ENCODE peak calls at places on chromosomes 1 and 21, in seven cellular contexts. One of them, this sample, is unnamed.

GRCh38 chr1:60427194-60427593 is 353.6 kb upstream of the C1orf87 start:
- DNase-seq in endothelial cell: no peak
- DNase-seq in heart right ventricle: no peak
- DNase-seq in foreskin fibroblast: no peak
- DNase-seq in progenitor cell of endocrine pancreas: no peak
- DNase-seq in dorsolateral prefrontal cortex: no peak
- DNase-seq in PC-9: no peak
- DNase-seq in this sample: no peak

GRCh38 chr1:203454986-203455471 is 20.6 kb upstream of the PRELP start:
- DNase-seq in heart right ventricle: no peak
- DNase-seq in foreskin fibroblast: no peak
- DNase-seq in dorsolateral prefrontal cortex: no peak
- DNase-seq in progenitor cell of endocrine pancreas: no peak
- DNase-seq in PC-9: no peak
- DNase-seq in endothelial cell: no peak
- DNase-seq in this sample: no peak

GRCh38 chr1:212457740-212458338 is 25.1 kb downstream of the NENF start:
- DNase-seq in progenitor cell of endocrine pancreas: peak; percentile 26
- DNase-seq in dorsolateral prefrontal cortex: no peak
- DNase-seq in heart right ventricle: no peak
- DNase-seq in endothelial cell: peak; percentile 77
- DNase-seq in PC-9: peak; percentile 60
- DNase-seq in foreskin fibroblast: no peak
- DNase-seq in this sample: peak; percentile 40

GRCh38 chr1:119537979-119538378 is 31.0 kb downstream of the HSD3B1 start:
- DNase-seq in endothelial cell: no peak
- DNase-seq in dorsolateral prefrontal cortex: no peak
- DNase-seq in heart right ventricle: no peak
- DNase-seq in PC-9: no peak
- DNase-seq in foreskin fibroblast: no peak
- DNase-seq in progenitor cell of endocrine pancreas: no peak
- DNase-seq in this sample: no peak

GRCh38 chr1:72845342-72845741 is 563.0 kb upstream of the NEGR1 start:
- DNase-seq in PC-9: no peak
- DNase-seq in foreskin fibroblast: no peak
- DNase-seq in progenitor cell of endocrine pancreas: no peak
- DNase-seq in heart right ventricle: no peak
- DNase-seq in dorsolateral prefrontal cortex: no peak
- DNase-seq in endothelial cell: peak; percentile 17
- DNase-seq in this sample: no peak

GRCh38 chr1:1115136-1115829 is 606 bp downstream of the C1orf159 start:
- DNase-seq in progenitor cell of endocrine pancreas: no peak
- DNase-seq in foreskin fibroblast: no peak
- DNase-seq in dorsolateral prefrontal cortex: no peak
- DNase-seq in PC-9: no peak
- DNase-seq in heart right ventricle: peak; percentile 43
- DNase-seq in endothelial cell: no peak
- DNase-seq in this sample: no peak

GRCh38 chr21:39737376-39738000 is 7.5 kb upstream of the IGSF5 start:
- DNase-seq in dorsolateral prefrontal cortex: no peak
- DNase-seq in foreskin fibroblast: no peak
- DNase-seq in heart right ventricle: no peak
- DNase-seq in progenitor cell of endocrine pancreas: no peak
- DNase-seq in endothelial cell: no peak
- DNase-seq in PC-9: peak; percentile 81
- DNase-seq in this sample: no peak

GRCh38 chr1:28606771-28607170 is 14.7 kb downstream of the RAB42 start:
- DNase-seq in PC-9: no peak
- DNase-seq in dorsolateral prefrontal cortex: no peak
- DNase-seq in foreskin fibroblast: no peak
- DNase-seq in endothelial cell: no peak
- DNase-seq in heart right ventricle: no peak
- DNase-seq in progenitor cell of endocrine pancreas: no peak
- DNase-seq in this sample: no peak

GRCh38 chr1:35808376-35809155 is 750 bp downstream of the AGO4 start:
- DNase-seq in dorsolateral prefrontal cortex: peak; percentile 15
- DNase-seq in heart right ventricle: peak; percentile 38
- DNase-seq in endothelial cell: peak; percentile 31
- DNase-seq in progenitor cell of endocrine pancreas: peak; percentile 11
- DNase-seq in foreskin fibroblast: no peak
- DNase-seq in PC-9: no peak
- DNase-seq in this sample: no peak

DNA sequence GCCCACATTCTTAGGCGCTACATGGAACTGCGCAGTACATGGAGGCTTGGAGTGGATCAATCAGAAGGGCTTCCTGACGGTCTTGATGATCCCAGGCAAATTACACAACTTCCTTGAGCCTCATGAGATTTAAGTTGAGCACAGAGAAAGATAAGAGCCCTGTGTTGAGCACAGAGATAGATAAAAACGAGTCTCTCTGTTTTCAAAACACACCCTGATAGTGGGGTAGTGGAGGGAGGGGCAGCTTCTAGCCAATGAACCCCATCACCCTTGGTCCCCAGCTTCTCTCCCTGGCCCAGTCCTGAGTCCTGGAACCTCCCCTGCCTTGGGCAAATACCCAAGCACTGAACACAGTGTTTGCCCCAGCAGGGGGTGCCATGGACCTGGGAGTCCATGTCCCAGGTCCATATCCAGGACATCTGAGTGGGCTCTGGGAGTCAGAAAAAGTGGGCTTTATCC is 9.1 kb downstream of the POU3F1 start:
- DNase-seq in foreskin fibroblast: no peak
- DNase-seq in PC-9: no peak
- DNase-seq in dorsolateral prefrontal cortex: no peak
- DNase-seq in progenitor cell of endocrine pancreas: no peak
- DNase-seq in endothelial cell: peak; percentile 53
- DNase-seq in heart right ventricle: no peak
- DNase-seq in this sample: no peak
- TF ChIP-seq CTCF in foreskin fibroblast: no peak
- TF ChIP-seq CTCF in PC-9: peak; percentile 43
- TF ChIP-seq CTCF in dorsolateral prefrontal cortex: no peak
- TF ChIP-seq CTCF in progenitor cell of endocrine pancreas: peak; percentile 34
- TF ChIP-seq CTCF in endothelial cell: peak; percentile 30
- TF ChIP-seq CTCF in heart right ventricle: no peak
- TF ChIP-seq CTCF in this sample: peak; percentile 6

GRCh38 chr1:214957330-214958137 is 125.0 kb upstream of the KCNK2 start:
- DNase-seq in dorsolateral prefrontal cortex: no peak
- DNase-seq in endothelial cell: no peak
- DNase-seq in foreskin fibroblast: peak; percentile 99
- DNase-seq in heart right ventricle: no peak
- DNase-seq in PC-9: peak; percentile 44
- DNase-seq in progenitor cell of endocrine pancreas: no peak
- DNase-seq in this sample: no peak

GRCh38 chr1:214958491-214958890 is 124.0 kb upstream of the KCNK2 start:
- DNase-seq in foreskin fibroblast: no peak
- DNase-seq in dorsolateral prefrontal cortex: no peak
- DNase-seq in PC-9: no peak
- DNase-seq in endothelial cell: no peak
- DNase-seq in progenitor cell of endocrine pancreas: no peak
- DNase-seq in heart right ventricle: no peak
- DNase-seq in this sample: no peak

DNA sequence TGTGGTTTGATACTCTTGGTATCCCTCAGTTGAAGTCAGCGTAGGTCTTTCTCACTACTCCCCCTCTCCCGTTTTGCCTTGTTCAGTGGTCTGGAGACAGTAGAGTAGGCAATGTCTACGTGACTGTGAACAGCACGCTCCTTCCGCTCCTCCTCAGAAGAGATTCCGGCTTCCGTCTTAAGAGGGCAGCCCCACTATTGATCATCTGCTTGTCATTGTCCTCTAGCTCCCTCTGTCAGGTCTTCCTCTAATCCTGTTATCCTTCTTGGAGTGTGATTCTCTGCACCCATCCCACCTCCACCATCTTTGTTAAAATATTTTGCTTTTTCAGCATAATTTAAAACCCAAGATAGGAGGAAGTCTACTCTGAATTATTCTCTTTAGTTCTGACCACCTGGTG is 129.9 kb upstream of the KCNK2 start:
- DNase-seq in endothelial cell: no peak
- DNase-seq in dorsolateral prefrontal cortex: no peak
- DNase-seq in PC-9: no peak
- DNase-seq in heart right ventricle: no peak
- DNase-seq in progenitor cell of endocrine pancreas: no peak
- DNase-seq in foreskin fibroblast: no peak
- DNase-seq in this sample: no peak
- TF ChIP-seq CTCF in endothelial cell: peak; percentile 38
- TF ChIP-seq CTCF in dorsolateral prefrontal cortex: no peak
- TF ChIP-seq CTCF in PC-9: no peak
- TF ChIP-seq CTCF in heart right ventricle: no peak
- TF ChIP-seq CTCF in progenitor cell of endocrine pancreas: no peak
- TF ChIP-seq CTCF in foreskin fibroblast: no peak
- TF ChIP-seq CTCF in this sample: no peak

GRCh38 chr1:174998569-174999215 is 1.1 kb upstream of the CACYBP start:
- DNase-seq in PC-9: peak; percentile 68
- DNase-seq in progenitor cell of endocrine pancreas: peak; percentile 11
- DNase-seq in heart right ventricle: no peak
- DNase-seq in foreskin fibroblast: no peak
- DNase-seq in dorsolateral prefrontal cortex: peak; percentile 39
- DNase-seq in endothelial cell: peak; percentile 30
- DNase-seq in this sample: no peak

GRCh38 chr1:174999216-174999925 is 376 bp upstream of the CACYBP start:
- DNase-seq in foreskin fibroblast: peak; percentile 99
- DNase-seq in endothelial cell: peak; percentile 96
- DNase-seq in dorsolateral prefrontal cortex: peak; percentile 97
- DNase-seq in PC-9: peak; percentile 95
- DNase-seq in heart right ventricle: peak; percentile 98
- DNase-seq in progenitor cell of endocrine pancreas: peak; percentile 93
- DNase-seq in this sample: peak; percentile 97

GRCh38 chr1:175000697-175001187 is 995 bp downstream of the CACYBP start:
- DNase-seq in foreskin fibroblast: no peak
- DNase-seq in dorsolateral prefrontal cortex: no peak
- DNase-seq in heart right ventricle: no peak
- DNase-seq in progenitor cell of endocrine pancreas: no peak
- DNase-seq in PC-9: no peak
- DNase-seq in endothelial cell: no peak
- DNase-seq in this sample: no peak

GRCh38 chr1:175002910-175003517 is 3.3 kb downstream of the CACYBP start:
- DNase-seq in heart right ventricle: no peak
- DNase-seq in PC-9: no peak
- DNase-seq in foreskin fibroblast: no peak
- DNase-seq in progenitor cell of endocrine pancreas: no peak
- DNase-seq in dorsolateral prefrontal cortex: no peak
- DNase-seq in endothelial cell: no peak
- DNase-seq in this sample: no peak

GRCh38 chr1:174999926-175000696 is at the start of gene CACYBP:
- DNase-seq in heart right ventricle: no peak
- DNase-seq in PC-9: no peak
- DNase-seq in endothelial cell: no peak
- DNase-seq in progenitor cell of endocrine pancreas: no peak
- DNase-seq in foreskin fibroblast: no peak
- DNase-seq in dorsolateral prefrontal cortex: peak; percentile 34
- DNase-seq in this sample: peak; percentile 34
- TF ChIP-seq CTCF in heart right ventricle: no peak
- TF ChIP-seq CTCF in PC-9: no peak
- TF ChIP-seq CTCF in endothelial cell: no peak
- TF ChIP-seq CTCF in progenitor cell of endocrine pancreas: no peak
- TF ChIP-seq CTCF in foreskin fibroblast: no peak
- TF ChIP-seq CTCF in dorsolateral prefrontal cortex: peak; percentile 5
- TF ChIP-seq CTCF in this sample: no peak

DNA sequence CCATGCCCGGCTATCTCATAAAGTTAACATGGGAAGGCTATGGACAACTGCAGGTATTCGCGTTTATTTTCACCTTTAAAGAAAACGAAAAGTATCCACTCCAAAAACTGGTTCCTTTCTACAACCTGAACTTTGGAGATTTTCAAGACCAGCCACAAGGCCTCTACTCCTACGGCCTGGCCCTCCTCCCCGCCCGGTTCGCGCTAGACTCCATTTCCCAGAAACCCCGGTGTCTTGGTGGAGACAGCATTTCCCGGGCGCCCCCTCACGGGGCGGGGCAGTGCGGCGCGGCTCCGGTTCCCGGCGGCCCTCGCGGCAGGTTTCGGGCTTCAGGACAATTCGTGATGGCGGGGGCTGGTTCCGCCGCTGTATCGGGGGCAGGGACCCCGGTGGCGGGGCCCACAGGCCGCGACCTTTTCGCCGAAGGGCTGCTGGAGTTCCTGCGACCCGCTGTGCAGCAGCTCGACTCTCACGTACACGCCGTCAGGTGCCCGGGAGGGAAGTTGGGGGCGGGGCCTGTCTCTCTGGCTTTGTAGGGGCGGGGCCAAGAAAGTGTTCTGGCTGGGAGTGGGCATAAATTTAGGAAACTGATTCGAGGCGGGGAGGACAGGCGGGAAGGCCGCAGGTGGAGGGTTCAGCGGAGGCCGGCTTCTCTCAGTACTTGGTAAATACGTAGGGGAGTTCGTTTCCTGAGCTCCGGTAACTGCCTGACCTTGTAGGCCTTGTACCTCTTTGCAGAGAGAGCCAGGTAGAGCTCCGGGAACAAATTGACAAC is at the start of gene SNAPIN:
- DNase-seq in progenitor cell of endocrine pancreas: peak; percentile 75
- DNase-seq in foreskin fibroblast: peak; percentile 86
- DNase-seq in PC-9: peak; percentile 77
- DNase-seq in dorsolateral prefrontal cortex: peak; percentile 92
- DNase-seq in endothelial cell: peak; percentile 78
- DNase-seq in heart right ventricle: peak; percentile 93
- DNase-seq in this sample: peak; percentile 88
- TF ChIP-seq CTCF in progenitor cell of endocrine pancreas: peak; percentile 22
- TF ChIP-seq CTCF in foreskin fibroblast: no peak
- TF ChIP-seq CTCF in PC-9: peak; percentile 41
- TF ChIP-seq CTCF in dorsolateral prefrontal cortex: peak; percentile 49
- TF ChIP-seq CTCF in endothelial cell: no peak
- TF ChIP-seq CTCF in heart right ventricle: peak; percentile 5
- TF ChIP-seq CTCF in this sample: no peak

DNA sequence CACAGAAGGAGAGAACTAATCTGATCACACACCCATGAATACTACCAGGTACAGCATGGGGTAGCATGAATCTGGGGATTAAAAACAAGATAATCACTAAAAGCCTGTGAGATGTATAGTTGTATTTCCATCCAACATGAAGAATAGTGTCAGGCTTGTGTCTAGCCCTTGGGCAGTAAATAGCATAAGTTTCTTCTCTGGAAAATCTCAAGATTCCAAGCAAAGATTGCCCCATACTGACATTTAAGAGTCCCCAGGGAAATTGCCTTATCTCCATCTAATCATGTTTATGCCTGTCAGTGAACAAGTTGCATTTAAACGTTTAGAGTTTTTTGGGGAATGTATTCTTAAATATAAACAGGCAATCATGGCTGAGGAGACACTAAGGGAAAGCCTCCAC is 109.2 kb upstream of the SERTAD4 start:
- DNase-seq in endothelial cell: no peak
- DNase-seq in PC-9: no peak
- DNase-seq in heart right ventricle: no peak
- DNase-seq in foreskin fibroblast: peak; percentile 14
- DNase-seq in progenitor cell of endocrine pancreas: no peak
- DNase-seq in dorsolateral prefrontal cortex: no peak
- DNase-seq in this sample: no peak
- TF ChIP-seq CTCF in endothelial cell: no peak
- TF ChIP-seq CTCF in PC-9: no peak
- TF ChIP-seq CTCF in heart right ventricle: no peak
- TF ChIP-seq CTCF in foreskin fibroblast: no peak
- TF ChIP-seq CTCF in progenitor cell of endocrine pancreas: no peak
- TF ChIP-seq CTCF in dorsolateral prefrontal cortex: no peak
- TF ChIP-seq CTCF in this sample: no peak

GRCh38 chr1:77825356-77825709 is 45.9 kb downstream of the MIGA1 start:
- DNase-seq in heart right ventricle: no peak
- DNase-seq in progenitor cell of endocrine pancreas: no peak
- DNase-seq in endothelial cell: peak; percentile 6
- DNase-seq in foreskin fibroblast: peak; percentile 61
- DNase-seq in PC-9: peak; percentile 57
- DNase-seq in dorsolateral prefrontal cortex: no peak
- DNase-seq in this sample: peak; percentile 23
- TF ChIP-seq CTCF in heart right ventricle: peak; percentile 17
- TF ChIP-seq CTCF in progenitor cell of endocrine pancreas: peak; percentile 38
- TF ChIP-seq CTCF in endothelial cell: no peak
- TF ChIP-seq CTCF in foreskin fibroblast: no peak
- TF ChIP-seq CTCF in PC-9: no peak
- TF ChIP-seq CTCF in dorsolateral prefrontal cortex: peak; percentile 36
- TF ChIP-seq CTCF in this sample: peak; percentile 13